ENCODE peak calls at places on chromosomes 16 and 17, in five cellular contexts. C, G, Q, Z and R are unnamed samples.

GRCh38 chr17:76667356-76667755 is 23.8 kb upstream of the ST6GALNAC1 start:
- DNase-seq in G (no peak), C (no peak), Z (no peak), Q (no peak), R (no peak)

GRCh38 chr16:14572535-14572934 is 57.5 kb downstream of the PARN start:
- DNase-seq in Q (no peak), G (no peak), Z (no peak), C (no peak), R (no peak)

GRCh38 chr16:79638386-79639106 is 38.0 kb upstream of the MAF start:
- DNase-seq in C (no peak), G (no peak), Z (no peak), Q (no peak), R (no peak)

GRCh38 chr16:88938933-88939813 is 37.8 kb downstream of the CBFA2T3 start:
- DNase-seq in C (no peak), Z (no peak), G (peak), Q (no peak), R (no peak)

GRCh38 chr17:59851431-59852375 is 41.0 kb downstream of the TUBD1 start:
- DNase-seq in G (no peak), Q (no peak), C (peak), Z (no peak), R (no peak)

GRCh38 chr17:5665164-5665563 is 80.9 kb upstream of the NLRP1 start:
- DNase-seq in G (no peak), Q (no peak), Z (no peak), C (no peak), R (peak)

GRCh38 chr16:58651965-58652348 is 22.3 kb upstream of the CNOT1 start:
- DNase-seq in Q (no peak), C (peak), Z (no peak), G (no peak), R (no peak)

GRCh38 chr16:34054137-34054536 is 594.7 kb downstream of the TP53TG3F start:
- DNase-seq in Q (no peak), C (no peak), Z (no peak), G (no peak), R (no peak)

GRCh38 chr17:47810200-47810821 is 11.3 kb downstream of the OSBPL7 start:
- DNase-seq in C (peak), Z (no peak), G (no peak), Q (peak), R (no peak)

GRCh38 chr17:16989953-16990860 is 18.3 kb upstream of the TNFRSF13B start:
- DNase-seq in C (peak), Z (no peak), G (no peak), Q (no peak), R (no peak)

GRCh38 chr16:52404546-52404945 is 142.4 kb downstream of the TOX3 start:
- DNase-seq in Z (no peak), C (no peak), G (no peak), Q (no peak), R (no peak)

GRCh38 chr17:27539152-27539551 is 82.9 kb downstream of the KSR1 start:
- DNase-seq in C (no peak), Z (no peak), G (no peak), Q (no peak), R (no peak)

GRCh38 chr16:89696598-89697128 is 4.8 kb downstream of the SPATA2L start:
- DNase-seq in G (no peak), Q (no peak), Z (no peak), C (no peak), R (peak)

GRCh38 chr16:66714062-66714461 is 17.5 kb upstream of the CMTM4 start:
- DNase-seq in Q (no peak), C (no peak), Z (no peak), G (no peak), R (no peak)

GRCh38 chr16:10256855-10257641 is 74.8 kb upstream of the GRIN2A start:
- DNase-seq in Z (no peak), Q (peak), C (no peak), G (no peak), R (peak)

GRCh38 chr16:54283735-54284318 is 2.8 kb downstream of the IRX3 start:
- DNase-seq in Q (no peak), G (no peak), Z (no peak), C (no peak), R (peak)

GRCh38 chr16:4682616-4683254 is 10.6 kb upstream of the NUDT16L1 start:
- DNase-seq in G (peak), Z (no peak), Q (no peak), C (peak), R (peak)

GRCh38 chr17:3613139-3613538 is 3.9 kb upstream of the TRPV1 start:
- DNase-seq in C (no peak), Q (no peak), Z (no peak), G (no peak), R (no peak)

GRCh38 chr17:75689441-75689873 is 22.3 kb downstream of the SAP30BP start:
- DNase-seq in C (no peak), Q (no peak), Z (no peak), G (no peak), R (no peak)

GRCh38 chr17:320809-321385 is 31.7 kb downstream of the RPH3AL start:
- DNase-seq in Q (no peak), Z (no peak), G (peak), C (no peak), R (no peak)

GRCh38 chr17:76569607-76570279 is 15.9 kb downstream of the ST6GALNAC2 start:
- DNase-seq in Z (peak), Q (no peak), C (no peak), G (no peak), R (no peak)

GRCh38 chr16:25005445-25006306 is 9.5 kb downstream of the ARHGAP17 start:
- DNase-seq in C (no peak), Q (no peak), Z (no peak), G (no peak), R (peak)

GRCh38 chr17:63446218-63446980 is at the start of gene CYB561:
- DNase-seq in Z (peak), G (peak), C (peak), Q (peak), R (no peak)

GRCh38 chr17:39231587-39232551 is 6.1 kb upstream of the STAC2 start:
- DNase-seq in G (peak), Z (no peak), C (peak), Q (peak), R (peak)

GRCh38 chr16:46765050-46765449 is 16.9 kb upstream of the MYLK3 start:
- DNase-seq in Z (no peak), C (peak), Q (no peak), G (no peak), R (peak)

GRCh38 chr17:15351925-15352324 is 10.5 kb upstream of the TEKT3 start:
- DNase-seq in G (no peak), C (peak), Z (no peak), Q (peak), R (peak)

GRCh38 chr16:69823831-69824563 is 61.9 kb downstream of the WWP2 start:
- DNase-seq in Q (no peak), Z (peak), C (no peak), G (peak), R (no peak)

DNA sequence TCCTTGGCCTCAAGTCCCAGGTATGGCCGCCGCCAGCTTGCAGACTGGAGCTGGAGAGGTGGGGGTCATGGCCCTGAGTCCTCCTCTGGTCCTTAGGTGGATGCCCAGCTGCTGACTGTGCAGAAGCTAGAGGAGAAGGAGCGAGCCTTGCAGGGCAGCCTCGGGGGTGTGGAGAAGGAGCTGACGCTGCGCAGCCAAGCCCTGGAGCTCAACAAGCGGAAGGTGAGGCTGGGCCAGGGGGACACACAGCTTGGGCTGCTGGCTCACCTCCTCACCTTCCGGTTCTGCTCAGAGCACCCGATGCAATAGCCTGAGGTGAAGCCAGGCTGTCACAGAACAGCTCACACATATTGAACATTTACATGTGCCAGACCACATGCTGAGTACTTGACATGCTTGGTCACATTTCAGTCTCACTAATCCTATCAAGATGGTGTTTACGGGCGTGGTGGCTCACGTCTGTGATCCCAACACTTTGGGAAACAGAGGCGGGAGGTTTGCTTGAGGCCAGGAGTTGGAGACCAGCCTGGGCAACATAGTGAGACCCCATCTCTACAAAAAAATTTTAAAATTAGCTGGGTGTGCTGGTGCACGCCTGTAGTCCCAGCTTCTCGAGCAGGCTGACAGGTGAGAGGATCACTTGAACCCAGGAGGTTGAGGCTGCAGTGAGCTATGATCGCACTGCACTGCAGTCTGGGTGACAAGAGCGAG is 7.4 kb downstream of the RNF40 start:
- DNase-seq in G (no peak), C (no peak), Z (no peak), Q (no peak), R (no peak)
- TF ChIP-seq POLR2A in G (no peak), C (no peak), Z (no peak), Q (no peak), R (no peak)

DNA sequence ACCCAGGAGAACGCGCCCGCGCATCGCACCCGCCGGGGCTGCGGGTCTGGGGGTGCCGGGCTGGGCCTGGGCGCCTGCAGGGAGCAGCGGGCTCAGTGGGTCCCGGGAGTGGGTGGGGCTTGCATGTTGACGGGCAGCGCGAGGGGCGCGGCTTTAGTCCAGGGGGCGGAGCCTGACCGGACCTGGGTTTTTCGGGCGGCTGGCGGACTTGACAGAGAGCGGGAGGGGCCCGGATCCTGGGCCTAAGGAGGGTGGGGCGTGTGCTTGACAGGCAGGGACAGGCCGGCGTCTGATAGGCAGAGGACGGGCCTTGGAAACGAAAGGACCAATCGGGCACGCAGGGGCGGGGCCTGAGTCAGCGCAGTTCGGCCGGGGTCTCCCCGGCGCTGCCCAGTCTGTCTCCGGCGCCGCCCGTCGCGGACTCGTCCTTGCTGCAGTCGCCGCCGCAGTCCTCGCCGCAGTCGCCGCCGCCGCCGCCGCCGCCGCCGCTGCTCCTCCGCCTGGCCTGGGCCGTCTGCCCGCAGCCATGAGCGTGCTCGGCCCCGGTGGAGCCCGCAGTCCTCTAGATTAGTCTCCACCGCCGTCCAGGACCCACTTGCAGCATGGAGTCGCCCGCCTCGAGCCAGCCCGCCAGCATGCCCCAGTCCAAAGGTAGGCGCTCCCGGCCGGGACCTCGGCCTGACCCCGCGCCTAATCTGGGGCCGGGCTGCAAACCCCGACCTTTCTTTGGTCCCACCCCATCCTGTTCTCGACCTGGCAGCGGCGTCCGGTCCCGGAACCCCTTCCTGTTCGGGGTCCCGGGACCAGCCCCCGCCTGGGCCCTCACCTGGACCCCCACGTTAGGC is at the start of gene MAP2K3:
- DNase-seq in Q (peak), G (peak), Z (peak), C (peak), R (peak)
- TF ChIP-seq POLR2A in Q (peak), G (peak), Z (peak), C (peak), R (peak)

DNA sequence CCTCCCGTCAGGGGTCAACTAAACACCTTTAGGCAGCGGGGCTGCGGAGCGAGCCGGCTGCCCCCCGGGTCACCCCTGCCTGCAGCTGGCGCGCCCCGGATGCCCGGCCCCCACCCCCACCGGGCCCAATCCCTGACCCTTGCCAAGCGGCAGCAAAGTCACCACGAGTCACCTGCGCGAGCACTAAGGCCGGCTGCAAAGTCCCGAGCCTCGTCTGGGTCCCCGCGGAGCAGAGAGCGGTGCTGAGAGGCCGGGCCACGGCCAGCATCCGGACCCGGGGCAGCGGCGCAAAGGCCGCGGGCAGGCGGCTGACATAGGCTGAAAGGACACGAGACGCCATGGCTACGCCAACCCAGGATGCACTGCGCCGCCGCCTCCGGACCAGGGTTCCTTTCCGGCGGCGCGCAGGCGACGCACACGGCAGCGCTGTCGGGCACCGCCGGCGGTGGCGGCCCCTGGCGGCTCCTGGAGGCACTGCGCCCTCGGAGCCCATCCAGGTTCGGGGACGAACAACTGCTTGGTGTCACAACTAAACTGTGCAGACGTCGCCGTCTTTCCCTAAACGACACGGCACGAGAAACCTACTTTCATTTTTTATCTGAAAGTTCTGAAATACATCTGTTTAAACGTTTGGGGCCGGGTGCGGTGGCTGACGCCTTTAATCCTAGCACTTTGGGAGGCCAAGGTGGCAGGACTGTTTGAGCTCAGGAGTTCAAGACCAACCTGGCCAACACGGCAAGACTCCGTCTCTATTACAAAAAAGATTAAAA is at the start of gene NDUFAB1:
- DNase-seq in Z (peak), C (peak), Q (peak), G (peak), R (peak)
- TF ChIP-seq POLR2A in Z (peak), C (peak), Q (peak), G (peak), R (peak)

GRCh38 chr16:23448392-23448791 is 4.6 kb downstream of the COG7 start:
- DNase-seq in Q (no peak), C (peak), Z (no peak), G (no peak), R (no peak)

GRCh38 chr16:23453338-23454052 is 506 bp upstream of the COG7 start:
- DNase-seq in G (no peak), C (no peak), Z (no peak), Q (no peak), R (no peak)

GRCh38 chr16:23452221-23452571 is 793 bp downstream of the COG7 start:
- DNase-seq in G (no peak), C (no peak), Z (no peak), Q (no peak), R (no peak)

DNA sequence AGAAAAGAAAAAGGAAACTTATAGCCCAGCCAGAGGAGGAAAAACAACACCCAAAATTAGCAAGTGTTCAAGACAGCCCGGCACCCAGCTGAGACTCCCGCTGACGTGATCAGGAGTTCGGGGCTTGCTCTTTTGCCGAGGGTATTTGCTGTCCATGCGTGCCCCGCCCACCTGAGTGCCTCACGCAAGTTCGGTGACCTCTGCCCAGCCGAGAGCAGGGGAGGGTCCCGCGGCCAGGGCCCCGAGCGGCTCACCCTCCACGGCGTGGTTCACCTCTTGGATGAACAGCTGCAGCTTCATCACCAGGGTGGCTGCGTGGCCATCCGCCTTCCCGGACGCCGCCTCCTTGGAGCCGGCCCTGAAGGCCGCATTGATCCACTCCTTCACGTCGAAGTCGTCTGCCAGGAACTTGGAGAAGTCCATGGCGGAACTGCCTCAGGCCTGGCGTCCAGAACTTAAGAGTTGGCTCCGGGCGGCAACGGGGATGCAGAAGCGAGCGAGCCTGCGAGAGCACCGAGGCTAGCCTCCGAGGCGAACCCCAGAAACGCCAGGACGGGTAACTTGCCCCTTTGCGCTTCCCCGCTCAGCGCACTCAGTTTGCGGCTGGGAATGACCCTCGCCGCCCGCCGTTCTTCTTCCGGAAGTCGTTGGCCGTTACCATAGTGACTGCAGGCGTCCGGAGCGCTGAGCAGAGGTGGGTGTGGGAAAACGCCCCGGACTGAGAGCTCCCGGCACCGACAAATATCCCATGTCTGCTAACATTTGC is at the start of gene COG7:
- DNase-seq in G (peak), C (peak), Z (peak), Q (peak), R (peak)
- TF ChIP-seq POLR2A in G (no peak), C (no peak), Z (no peak), Q (peak), R (peak)

GRCh38 chr17:81510524-81510797 is 2.1 kb downstream of the ACTG1 start:
- DNase-seq in C (no peak), Q (no peak), Z (no peak), G (no peak), R (no peak)

GRCh38 chr17:81510798-81511549 is 1.6 kb downstream of the ACTG1 start:
- DNase-seq in Q (no peak), Z (no peak), G (no peak), C (no peak), R (no peak)

GRCh38 chr17:81508639-81509047 is 4.0 kb downstream of the ACTG1 start:
- DNase-seq in G (no peak), C (peak), Z (no peak), Q (no peak), R (no peak)

GRCh38 chr17:81509048-81509686 is 3.4 kb downstream of the ACTG1 start:
- DNase-seq in C (no peak), G (no peak), Z (no peak), Q (no peak), R (no peak)

DNA sequence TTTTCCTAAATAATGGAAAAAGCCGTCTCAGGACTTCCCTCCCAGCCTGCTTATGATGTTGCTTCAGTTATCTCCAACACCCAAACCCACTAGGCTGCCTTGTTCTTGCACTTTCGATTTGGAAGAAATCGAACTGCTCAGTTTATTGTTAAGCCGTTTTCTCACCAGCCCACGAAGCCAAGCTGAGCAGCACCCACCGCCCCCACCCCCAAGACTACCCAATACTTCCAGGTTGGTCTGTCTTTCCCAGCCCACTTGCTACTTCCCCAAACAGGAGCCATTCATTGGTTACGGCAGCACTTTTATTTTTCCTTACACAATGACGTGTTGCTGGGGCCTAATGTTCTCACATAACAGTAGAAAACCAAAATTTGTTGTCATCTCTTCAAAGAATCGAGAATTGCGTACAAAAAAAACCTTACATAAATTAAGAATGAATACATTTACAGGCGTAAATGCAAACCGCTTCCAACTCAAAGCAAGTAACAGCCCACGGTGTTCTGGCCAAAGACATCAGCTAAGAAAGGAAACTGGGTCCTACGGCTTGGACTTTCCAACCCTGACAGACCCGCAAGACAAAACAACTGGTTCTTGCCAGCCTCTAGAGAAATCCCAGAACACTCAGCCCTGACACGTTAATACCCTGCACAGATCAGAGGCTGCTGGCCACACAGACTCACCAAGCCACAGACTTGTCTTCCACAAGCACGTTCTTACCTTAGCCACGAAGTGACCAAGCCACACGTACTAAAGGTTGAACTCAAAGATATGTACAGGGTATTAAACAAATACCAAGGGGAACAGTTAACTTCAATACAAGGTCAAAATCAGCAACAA is 2.7 kb downstream of the ACTG1 start:
- DNase-seq in C (no peak), Z (no peak), G (no peak), Q (no peak), R (peak)
- TF ChIP-seq POLR2A in C (peak), Z (no peak), G (no peak), Q (peak), R (peak)

GRCh38 chr16:68351991-68352431 is 41.2 kb downstream of the PRMT7 start:
- DNase-seq in C (no peak), G (no peak), Q (no peak), Z (no peak), R (no peak)
- TF ChIP-seq POLR2A in C (no peak), G (no peak), Q (no peak), Z (no peak), R (no peak)

DNA sequence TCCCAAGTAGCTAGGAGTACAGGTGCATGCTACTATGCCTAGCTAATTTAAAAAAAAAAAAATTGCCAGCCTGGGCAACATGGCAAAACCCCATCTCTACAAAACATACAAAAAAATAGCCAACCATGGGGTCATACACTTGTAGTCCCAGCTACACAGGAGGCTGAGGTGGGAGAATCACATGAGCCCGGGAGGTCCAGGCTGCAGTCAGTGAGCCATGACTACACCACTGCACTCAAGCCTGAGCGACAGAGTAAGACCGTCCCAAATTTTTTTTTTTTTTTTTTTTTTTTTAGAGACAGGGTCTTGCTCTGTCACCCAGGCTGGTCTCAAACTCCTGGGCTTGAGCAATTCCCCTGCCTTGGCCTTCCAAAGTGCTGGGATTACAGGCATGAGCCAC is 14.8 kb downstream of the CHAD start:
- DNase-seq in G (no peak), Q (no peak), C (no peak), Z (no peak), R (no peak)
- TF ChIP-seq POLR2A in G (no peak), Q (no peak), C (no peak), Z (no peak), R (no peak)